ENCODE peak calls at places on chromosomes 4 and X, in seven cellular contexts. One of them, this sample, is unnamed.

GRCh38 chr4:158850800-158851644 is 82.2 kb downstream of the FNIP2 start:
- DNase-seq in mesothelial cell of epicardium: no peak
- DNase-seq in upper lobe of left lung: no peak
- DNase-seq in testis: no peak
- DNase-seq in WTC11: no peak
- DNase-seq in tibial nerve: no peak
- DNase-seq in SK-N-SH: peak; percentile 41
- DNase-seq in this sample: no peak

GRCh38 chrX:149939271-149940014 is 1.2 kb upstream of the EOLA2 start:
- DNase-seq in WTC11: peak; percentile 90
- DNase-seq in tibial nerve: peak; percentile 89
- DNase-seq in testis: peak; percentile 95
- DNase-seq in mesothelial cell of epicardium: peak; percentile 93
- DNase-seq in SK-N-SH: peak; percentile 76
- DNase-seq in upper lobe of left lung: peak; percentile 96
- DNase-seq in this sample: peak; percentile 98

GRCh38 chr4:31548823-31549222 is 828.7 kb downstream of the PCDH7 start:
- DNase-seq in mesothelial cell of epicardium: no peak
- DNase-seq in tibial nerve: no peak
- DNase-seq in testis: no peak
- DNase-seq in upper lobe of left lung: no peak
- DNase-seq in SK-N-SH: no peak
- DNase-seq in WTC11: no peak
- DNase-seq in this sample: no peak

GRCh38 chr4:30802622-30803323 is 82.6 kb downstream of the PCDH7 start:
- DNase-seq in mesothelial cell of epicardium: no peak
- DNase-seq in tibial nerve: no peak
- DNase-seq in testis: no peak
- DNase-seq in WTC11: no peak
- DNase-seq in upper lobe of left lung: no peak
- DNase-seq in SK-N-SH: no peak
- DNase-seq in this sample: no peak

GRCh38 chr4:98720871-98721480 is 62.6 kb upstream of the TSPAN5 start:
- DNase-seq in SK-N-SH: no peak
- DNase-seq in upper lobe of left lung: no peak
- DNase-seq in testis: no peak
- DNase-seq in mesothelial cell of epicardium: no peak
- DNase-seq in tibial nerve: no peak
- DNase-seq in WTC11: no peak
- DNase-seq in this sample: no peak

GRCh38 chr4:94256833-94257232 is 49.2 kb downstream of the SMARCAD1 start:
- DNase-seq in upper lobe of left lung: no peak
- DNase-seq in mesothelial cell of epicardium: no peak
- DNase-seq in testis: no peak
- DNase-seq in WTC11: no peak
- DNase-seq in tibial nerve: no peak
- DNase-seq in SK-N-SH: no peak
- DNase-seq in this sample: no peak

GRCh38 chrX:37349131-37350033 is at the start of gene PRRG1:
- DNase-seq in upper lobe of left lung: peak; percentile 68
- DNase-seq in WTC11: peak; percentile 80
- DNase-seq in tibial nerve: peak; percentile 43
- DNase-seq in SK-N-SH: peak; percentile 64
- DNase-seq in testis: peak; percentile 82
- DNase-seq in mesothelial cell of epicardium: peak; percentile 75
- DNase-seq in this sample: peak; percentile 92

GRCh38 chrX:9279271-9279596 is 185.6 kb upstream of the TBL1X start:
- DNase-seq in testis: no peak
- DNase-seq in WTC11: no peak
- DNase-seq in mesothelial cell of epicardium: no peak
- DNase-seq in SK-N-SH: no peak
- DNase-seq in upper lobe of left lung: no peak
- DNase-seq in tibial nerve: no peak
- DNase-seq in this sample: no peak

GRCh38 chr4:25223770-25224375 is 10.0 kb upstream of the PI4K2B start:
- DNase-seq in WTC11: peak; percentile 49
- DNase-seq in SK-N-SH: no peak
- DNase-seq in upper lobe of left lung: no peak
- DNase-seq in tibial nerve: no peak
- DNase-seq in mesothelial cell of epicardium: no peak
- DNase-seq in testis: peak; percentile 21
- DNase-seq in this sample: no peak

GRCh38 chr4:149017022-149017734 is 575.0 kb upstream of the NR3C2 start:
- DNase-seq in tibial nerve: no peak
- DNase-seq in WTC11: no peak
- DNase-seq in upper lobe of left lung: no peak
- DNase-seq in testis: no peak
- DNase-seq in mesothelial cell of epicardium: no peak
- DNase-seq in SK-N-SH: no peak
- DNase-seq in this sample: no peak

GRCh38 chr4:164337219-164337944 is 416.5 kb upstream of the SMIM31 start:
- DNase-seq in upper lobe of left lung: no peak
- DNase-seq in tibial nerve: no peak
- DNase-seq in testis: no peak
- DNase-seq in WTC11: no peak
- DNase-seq in SK-N-SH: no peak
- DNase-seq in mesothelial cell of epicardium: no peak
- DNase-seq in this sample: no peak

GRCh38 chrX:31871989-31872388 is 800.1 kb upstream of the FTHL17 start:
- DNase-seq in upper lobe of left lung: no peak
- DNase-seq in testis: peak; percentile 13
- DNase-seq in WTC11: no peak
- DNase-seq in mesothelial cell of epicardium: no peak
- DNase-seq in SK-N-SH: no peak
- DNase-seq in tibial nerve: no peak
- DNase-seq in this sample: no peak

GRCh38 chr4:129344058-129344457 is 248.1 kb downstream of the C4orf33 start:
- DNase-seq in WTC11: peak; percentile 16
- DNase-seq in upper lobe of left lung: peak; percentile 24
- DNase-seq in testis: peak; percentile 39
- DNase-seq in SK-N-SH: peak; percentile 34
- DNase-seq in mesothelial cell of epicardium: no peak
- DNase-seq in tibial nerve: no peak
- DNase-seq in this sample: no peak

GRCh38 chr4:43456383-43456782 is 563.9 kb downstream of the GRXCR1 start:
- DNase-seq in testis: no peak
- DNase-seq in SK-N-SH: no peak
- DNase-seq in upper lobe of left lung: no peak
- DNase-seq in mesothelial cell of epicardium: no peak
- DNase-seq in WTC11: no peak
- DNase-seq in tibial nerve: no peak
- DNase-seq in this sample: no peak

GRCh38 chr4:101102114-101102752 is 245.1 kb downstream of the PPP3CA start:
- DNase-seq in WTC11: no peak
- DNase-seq in upper lobe of left lung: no peak
- DNase-seq in mesothelial cell of epicardium: no peak
- DNase-seq in testis: peak; percentile 69
- DNase-seq in tibial nerve: peak; percentile 70
- DNase-seq in SK-N-SH: peak; percentile 27
- DNase-seq in this sample: peak; percentile 88

GRCh38 chrX:19810809-19811208 is 76.6 kb downstream of the SH3KBP1 start:
- DNase-seq in testis: no peak
- DNase-seq in upper lobe of left lung: no peak
- DNase-seq in tibial nerve: no peak
- DNase-seq in WTC11: no peak
- DNase-seq in mesothelial cell of epicardium: no peak
- DNase-seq in SK-N-SH: no peak
- DNase-seq in this sample: no peak

GRCh38 chr4:105605493-105605892 is 53.1 kb downstream of the ARHGEF38 start:
- DNase-seq in SK-N-SH: no peak
- DNase-seq in mesothelial cell of epicardium: no peak
- DNase-seq in tibial nerve: no peak
- DNase-seq in upper lobe of left lung: no peak
- DNase-seq in WTC11: no peak
- DNase-seq in testis: no peak
- DNase-seq in this sample: no peak

GRCh38 chr4:90187148-90187884 is 60.1 kb downstream of the CCSER1 start:
- DNase-seq in tibial nerve: no peak
- DNase-seq in upper lobe of left lung: no peak
- DNase-seq in WTC11: no peak
- DNase-seq in SK-N-SH: no peak
- DNase-seq in mesothelial cell of epicardium: no peak
- DNase-seq in testis: no peak
- DNase-seq in this sample: no peak

GRCh38 chr4:102344520-102344954 is 745 bp downstream of the SLC39A8 start:
- DNase-seq in WTC11: peak; percentile 67
- DNase-seq in SK-N-SH: peak; percentile 84
- DNase-seq in testis: peak; percentile 72
- DNase-seq in tibial nerve: peak; percentile 8
- DNase-seq in upper lobe of left lung: peak; percentile 66
- DNase-seq in mesothelial cell of epicardium: peak; percentile 61
- DNase-seq in this sample: peak; percentile 86

GRCh38 chr4:98319021-98319420 is 57.8 kb downstream of the RAP1GDS1 start:
- DNase-seq in WTC11: no peak
- DNase-seq in tibial nerve: no peak
- DNase-seq in SK-N-SH: no peak
- DNase-seq in mesothelial cell of epicardium: no peak
- DNase-seq in testis: no peak
- DNase-seq in upper lobe of left lung: no peak
- DNase-seq in this sample: no peak

GRCh38 chr4:5398056-5398455 is 310.3 kb downstream of the EVC2 start:
- DNase-seq in upper lobe of left lung: no peak
- DNase-seq in testis: no peak
- DNase-seq in SK-N-SH: no peak
- DNase-seq in WTC11: no peak
- DNase-seq in tibial nerve: no peak
- DNase-seq in mesothelial cell of epicardium: no peak
- DNase-seq in this sample: no peak

GRCh38 chr4:5404073-5404472 is 304.3 kb downstream of the EVC2 start:
- DNase-seq in WTC11: no peak
- DNase-seq in upper lobe of left lung: no peak
- DNase-seq in mesothelial cell of epicardium: no peak
- DNase-seq in tibial nerve: no peak
- DNase-seq in testis: no peak
- DNase-seq in SK-N-SH: no peak
- DNase-seq in this sample: no peak

GRCh38 chr4:5395781-5396180 is 312.6 kb downstream of the EVC2 start:
- DNase-seq in WTC11: no peak
- DNase-seq in upper lobe of left lung: no peak
- DNase-seq in tibial nerve: no peak
- DNase-seq in testis: no peak
- DNase-seq in mesothelial cell of epicardium: no peak
- DNase-seq in SK-N-SH: no peak
- DNase-seq in this sample: no peak

GRCh38 chr4:5399790-5400421 is 308.5 kb downstream of the EVC2 start:
- DNase-seq in testis: peak; percentile 22
- DNase-seq in SK-N-SH: peak; percentile 63
- DNase-seq in tibial nerve: no peak
- DNase-seq in mesothelial cell of epicardium: peak; percentile 40
- DNase-seq in WTC11: peak; percentile 42
- DNase-seq in upper lobe of left lung: no peak
- DNase-seq in this sample: no peak
- TF ChIP-seq CTCF in testis: peak; percentile 30
- TF ChIP-seq CTCF in SK-N-SH: peak; percentile 71
- TF ChIP-seq CTCF in tibial nerve: peak; percentile 20
- TF ChIP-seq CTCF in mesothelial cell of epicardium: peak; percentile 67
- TF ChIP-seq CTCF in WTC11: peak; percentile 81
- TF ChIP-seq CTCF in upper lobe of left lung: peak; percentile 15
- TF ChIP-seq CTCF in this sample: peak; percentile 84

GRCh38 chr4:19925516-19925915 is 326.2 kb upstream of the SLIT2 start:
- DNase-seq in testis: no peak
- DNase-seq in SK-N-SH: peak; percentile 57
- DNase-seq in upper lobe of left lung: no peak
- DNase-seq in mesothelial cell of epicardium: no peak
- DNase-seq in WTC11: no peak
- DNase-seq in tibial nerve: no peak
- DNase-seq in this sample: no peak
- TF ChIP-seq CTCF in testis: no peak
- TF ChIP-seq CTCF in SK-N-SH: no peak
- TF ChIP-seq CTCF in upper lobe of left lung: no peak
- TF ChIP-seq CTCF in mesothelial cell of epicardium: no peak
- TF ChIP-seq CTCF in WTC11: no peak
- TF ChIP-seq CTCF in tibial nerve: no peak
- TF ChIP-seq CTCF in this sample: no peak

GRCh38 chrX:137194164-137194563 is 160.4 kb upstream of the GPR101 start:
- DNase-seq in testis: peak; percentile 25
- DNase-seq in WTC11: peak; percentile 24
- DNase-seq in upper lobe of left lung: no peak
- DNase-seq in SK-N-SH: peak; percentile 16
- DNase-seq in mesothelial cell of epicardium: no peak
- DNase-seq in tibial nerve: no peak
- DNase-seq in this sample: no peak
- TF ChIP-seq CTCF in testis: no peak
- TF ChIP-seq CTCF in WTC11: no peak
- TF ChIP-seq CTCF in upper lobe of left lung: peak; percentile 22
- TF ChIP-seq CTCF in SK-N-SH: peak; percentile 60
- TF ChIP-seq CTCF in mesothelial cell of epicardium: no peak
- TF ChIP-seq CTCF in tibial nerve: no peak
- TF ChIP-seq CTCF in this sample: peak; percentile 44

GRCh38 chrX:46573331-46573895 is at the start of gene CHST7:
- DNase-seq in WTC11: peak; percentile 70
- DNase-seq in testis: peak; percentile 66
- DNase-seq in SK-N-SH: peak; percentile 81
- DNase-seq in upper lobe of left lung: peak; percentile 74
- DNase-seq in tibial nerve: peak; percentile 44
- DNase-seq in mesothelial cell of epicardium: peak; percentile 41
- DNase-seq in this sample: peak; percentile 89
- TF ChIP-seq CTCF in WTC11: no peak
- TF ChIP-seq CTCF in testis: no peak
- TF ChIP-seq CTCF in SK-N-SH: peak; percentile 55
- TF ChIP-seq CTCF in upper lobe of left lung: peak; percentile 12
- TF ChIP-seq CTCF in tibial nerve: no peak
- TF ChIP-seq CTCF in mesothelial cell of epicardium: no peak
- TF ChIP-seq CTCF in this sample: peak; percentile 60

GRCh38 chr4:120873554-120873953 is 49.0 kb downstream of the PRDM5 start:
- DNase-seq in testis: no peak
- DNase-seq in mesothelial cell of epicardium: no peak
- DNase-seq in tibial nerve: no peak
- DNase-seq in upper lobe of left lung: no peak
- DNase-seq in WTC11: no peak
- DNase-seq in SK-N-SH: no peak
- DNase-seq in this sample: no peak
- TF ChIP-seq CTCF in testis: no peak
- TF ChIP-seq CTCF in mesothelial cell of epicardium: peak; percentile 52
- TF ChIP-seq CTCF in tibial nerve: no peak
- TF ChIP-seq CTCF in upper lobe of left lung: no peak
- TF ChIP-seq CTCF in WTC11: no peak
- TF ChIP-seq CTCF in SK-N-SH: peak; percentile 49
- TF ChIP-seq CTCF in this sample: peak; percentile 37

GRCh38 chr4:2432991-2433530 is 14.3 kb downstream of the CFAP99 start:
- DNase-seq in SK-N-SH: no peak
- DNase-seq in upper lobe of left lung: no peak
- DNase-seq in tibial nerve: no peak
- DNase-seq in WTC11: no peak
- DNase-seq in testis: no peak
- DNase-seq in mesothelial cell of epicardium: no peak
- DNase-seq in this sample: no peak
- TF ChIP-seq CTCF in SK-N-SH: no peak
- TF ChIP-seq CTCF in upper lobe of left lung: no peak
- TF ChIP-seq CTCF in tibial nerve: no peak
- TF ChIP-seq CTCF in WTC11: no peak
- TF ChIP-seq CTCF in testis: no peak
- TF ChIP-seq CTCF in mesothelial cell of epicardium: no peak
- TF ChIP-seq CTCF in this sample: no peak

GRCh38 chrX:133249659-133250058 is 31.5 kb upstream of the TFDP3 start:
- DNase-seq in upper lobe of left lung: no peak
- DNase-seq in testis: no peak
- DNase-seq in WTC11: no peak
- DNase-seq in mesothelial cell of epicardium: no peak
- DNase-seq in SK-N-SH: peak; percentile 20
- DNase-seq in tibial nerve: no peak
- DNase-seq in this sample: no peak
- TF ChIP-seq CTCF in upper lobe of left lung: no peak
- TF ChIP-seq CTCF in testis: no peak
- TF ChIP-seq CTCF in WTC11: no peak
- TF ChIP-seq CTCF in mesothelial cell of epicardium: no peak
- TF ChIP-seq CTCF in SK-N-SH: no peak
- TF ChIP-seq CTCF in tibial nerve: no peak
- TF ChIP-seq CTCF in this sample: peak; percentile 44

This sample was measured in osteocyte.